ENCODE peak calls at places on chromosomes 2 and 18, in four cellular contexts. One of them, this sample, is unnamed. For H3K4me1, the result is how much of the 10 kb centered on the place peaks cover.

GRCh38 chr2:49914281-49914680 is 760.0 kb upstream of the FSHR start:
- DNase-seq in breast epithelium: peak
- DNase-seq in mucosa of descending colon: no peak
- DNase-seq in CD4-positive, CD25-positive, alpha-beta regulatory T cell: no peak
- DNase-seq in this sample: no peak

GRCh38 chr2:10935953-10936942 is 24.5 kb downstream of the KCNF1 start:
- DNase-seq in breast epithelium: no peak
- DNase-seq in mucosa of descending colon: no peak
- DNase-seq in CD4-positive, CD25-positive, alpha-beta regulatory T cell: no peak
- DNase-seq in this sample: peak

GRCh38 chr2:37324536-37324785 is 172 bp downstream of the PRKD3 start:
- DNase-seq in breast epithelium: no peak
- DNase-seq in mucosa of descending colon: no peak
- DNase-seq in CD4-positive, CD25-positive, alpha-beta regulatory T cell: no peak
- DNase-seq in this sample: peak

GRCh38 chr2:222318712-222319575 is 20.1 kb upstream of the PAX3 start:
- DNase-seq in breast epithelium: no peak
- DNase-seq in mucosa of descending colon: peak
- DNase-seq in CD4-positive, CD25-positive, alpha-beta regulatory T cell: no peak
- DNase-seq in this sample: no peak

GRCh38 chr2:241168366-241168765 is 18.1 kb downstream of the PPP1R7 start:
- DNase-seq in breast epithelium: no peak
- DNase-seq in mucosa of descending colon: no peak
- DNase-seq in CD4-positive, CD25-positive, alpha-beta regulatory T cell: no peak
- DNase-seq in this sample: no peak

GRCh38 chr2:174561283-174562275 is 36.0 kb downstream of the WIPF1 start:
- DNase-seq in breast epithelium: peak
- DNase-seq in mucosa of descending colon: peak
- DNase-seq in CD4-positive, CD25-positive, alpha-beta regulatory T cell: no peak
- DNase-seq in this sample: no peak

GRCh38 chr18:46174317-46175039 is 70.3 kb downstream of the HAUS1 start:
- DNase-seq in breast epithelium: peak
- DNase-seq in mucosa of descending colon: peak
- DNase-seq in CD4-positive, CD25-positive, alpha-beta regulatory T cell: peak
- DNase-seq in this sample: peak

GRCh38 chr2:86186431-86186830 is 8.8 kb downstream of the IMMT start:
- DNase-seq in breast epithelium: no peak
- DNase-seq in mucosa of descending colon: no peak
- DNase-seq in CD4-positive, CD25-positive, alpha-beta regulatory T cell: no peak
- DNase-seq in this sample: no peak

GRCh38 chr2:96771792-96772618 is 11.3 kb downstream of the CNNM4 start:
- DNase-seq in breast epithelium: peak
- DNase-seq in mucosa of descending colon: peak
- DNase-seq in CD4-positive, CD25-positive, alpha-beta regulatory T cell: no peak
- DNase-seq in this sample: peak

GRCh38 chr2:45344502-45344901 is 266.6 kb downstream of the SRBD1 start:
- DNase-seq in breast epithelium: no peak
- DNase-seq in mucosa of descending colon: no peak
- DNase-seq in CD4-positive, CD25-positive, alpha-beta regulatory T cell: no peak
- DNase-seq in this sample: no peak

GRCh38 chr2:205914198-205914597 is 171.8 kb downstream of the INO80D start:
- DNase-seq in breast epithelium: no peak
- DNase-seq in mucosa of descending colon: no peak
- DNase-seq in CD4-positive, CD25-positive, alpha-beta regulatory T cell: no peak
- DNase-seq in this sample: no peak

GRCh38 chr18:45843019-45843418 is 17.5 kb downstream of the SIGLEC15 start:
- DNase-seq in breast epithelium: no peak
- DNase-seq in mucosa of descending colon: no peak
- DNase-seq in CD4-positive, CD25-positive, alpha-beta regulatory T cell: no peak
- DNase-seq in this sample: no peak

GRCh38 chr18:64659186-64659585 is 510.3 kb upstream of the LINC00305 start:
- DNase-seq in breast epithelium: no peak
- DNase-seq in mucosa of descending colon: no peak
- DNase-seq in CD4-positive, CD25-positive, alpha-beta regulatory T cell: no peak
- DNase-seq in this sample: no peak

GRCh38 chr2:134583997-134584520 is 134.7 kb downstream of the TMEM163 start:
- DNase-seq in breast epithelium: peak
- DNase-seq in mucosa of descending colon: no peak
- DNase-seq in CD4-positive, CD25-positive, alpha-beta regulatory T cell: no peak
- DNase-seq in this sample: no peak

GRCh38 chr2:219344756-219345458 is 12.4 kb upstream of the RESP18 start:
- DNase-seq in breast epithelium: peak
- DNase-seq in mucosa of descending colon: no peak
- DNase-seq in CD4-positive, CD25-positive, alpha-beta regulatory T cell: no peak
- DNase-seq in this sample: no peak

GRCh38 chr2:143150287-143150686 is 21.1 kb downstream of the ARHGAP15 start:
- DNase-seq in breast epithelium: no peak
- DNase-seq in mucosa of descending colon: no peak
- DNase-seq in CD4-positive, CD25-positive, alpha-beta regulatory T cell: no peak
- DNase-seq in this sample: no peak

GRCh38 chr2:143145056-143145455 is 15.8 kb downstream of the ARHGAP15 start:
- DNase-seq in breast epithelium: no peak
- DNase-seq in mucosa of descending colon: no peak
- DNase-seq in CD4-positive, CD25-positive, alpha-beta regulatory T cell: no peak
- DNase-seq in this sample: no peak

GRCh38 chr2:143151111-143151752 is 22.0 kb downstream of the ARHGAP15 start:
- DNase-seq in breast epithelium: no peak
- DNase-seq in mucosa of descending colon: no peak
- DNase-seq in CD4-positive, CD25-positive, alpha-beta regulatory T cell: no peak
- DNase-seq in this sample: no peak

GRCh38 chr2:143152219-143152618 is 23.0 kb downstream of the ARHGAP15 start:
- DNase-seq in breast epithelium: no peak
- DNase-seq in mucosa of descending colon: no peak
- DNase-seq in CD4-positive, CD25-positive, alpha-beta regulatory T cell: no peak
- DNase-seq in this sample: no peak

DNA sequence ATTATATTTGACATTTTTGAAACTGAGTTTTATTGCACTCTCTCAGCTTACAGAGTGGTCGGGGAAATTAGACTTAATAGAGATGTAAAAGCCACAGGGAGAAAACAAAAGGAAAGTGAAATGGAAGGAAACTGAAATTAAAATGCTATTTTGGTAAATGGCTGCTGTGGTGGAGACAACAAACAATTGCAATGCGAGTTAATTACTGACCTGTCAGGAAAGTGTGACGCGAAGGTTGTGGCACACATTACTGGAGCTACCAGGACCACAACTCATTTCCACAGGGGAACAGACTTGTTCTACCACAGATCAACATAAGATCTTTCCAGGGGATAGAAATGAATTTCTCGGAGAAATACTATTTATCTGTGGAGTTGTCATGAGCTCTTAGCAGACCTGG is 19.5 kb downstream of the ARHGAP15 start:
- DNase-seq in breast epithelium: no peak
- DNase-seq in mucosa of descending colon: no peak
- DNase-seq in CD4-positive, CD25-positive, alpha-beta regulatory T cell: no peak
- DNase-seq in this sample: no peak
- H3K4me3 ChIP-seq in breast epithelium: no peak
- H3K4me3 ChIP-seq in mucosa of descending colon: no peak
- H3K4me3 ChIP-seq in CD4-positive, CD25-positive, alpha-beta regulatory T cell: peak
- H3K4me3 ChIP-seq in this sample: no peak

DNA sequence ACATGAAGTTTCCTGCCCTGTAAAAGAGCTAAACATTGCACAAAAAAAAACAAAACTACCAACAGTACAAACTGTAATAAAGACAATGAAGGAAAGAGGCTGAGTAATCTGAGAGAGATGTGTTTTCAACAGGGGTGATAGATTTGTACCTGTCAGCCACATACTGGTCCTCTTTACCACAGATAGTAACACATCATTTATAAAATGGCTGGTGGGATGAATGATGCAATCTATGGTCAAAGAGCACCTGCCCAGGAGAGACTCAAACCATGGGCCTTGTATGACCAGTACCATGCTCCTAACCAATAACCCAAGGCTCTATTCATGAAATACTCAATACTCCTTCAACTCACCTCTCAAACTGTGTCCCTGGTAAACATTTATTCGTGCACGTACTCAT is 4.5 kb downstream of the SUCLG1 start:
- DNase-seq in breast epithelium: no peak
- DNase-seq in mucosa of descending colon: no peak
- DNase-seq in CD4-positive, CD25-positive, alpha-beta regulatory T cell: no peak
- DNase-seq in this sample: no peak
- H3K4me1 ChIP-seq in breast epithelium: under half
- H3K4me1 ChIP-seq in mucosa of descending colon: under half
- H3K4me1 ChIP-seq in CD4-positive, CD25-positive, alpha-beta regulatory T cell: under half
- H3K4me1 ChIP-seq in this sample: under half

GRCh38 chr18:50306944-50307343 is 19.5 kb upstream of the CXXC1 start:
- DNase-seq in breast epithelium: no peak
- DNase-seq in mucosa of descending colon: no peak
- DNase-seq in CD4-positive, CD25-positive, alpha-beta regulatory T cell: no peak
- DNase-seq in this sample: no peak
- H3K4me3 ChIP-seq in breast epithelium: peak
- H3K4me3 ChIP-seq in mucosa of descending colon: no peak
- H3K4me3 ChIP-seq in CD4-positive, CD25-positive, alpha-beta regulatory T cell: peak
- H3K4me3 ChIP-seq in this sample: no peak

GRCh38 chr2:231786177-231786916 is at the start of gene COPS7B:
- DNase-seq in breast epithelium: peak
- DNase-seq in mucosa of descending colon: peak
- DNase-seq in CD4-positive, CD25-positive, alpha-beta regulatory T cell: peak
- DNase-seq in this sample: peak

GRCh38 chr2:231785413-231785812 is 832 bp upstream of the COPS7B start:
- DNase-seq in breast epithelium: no peak
- DNase-seq in mucosa of descending colon: no peak
- DNase-seq in CD4-positive, CD25-positive, alpha-beta regulatory T cell: no peak
- DNase-seq in this sample: no peak

GRCh38 chr2:231786917-231787292 is 660 bp downstream of the COPS7B start:
- DNase-seq in breast epithelium: no peak
- DNase-seq in mucosa of descending colon: no peak
- DNase-seq in CD4-positive, CD25-positive, alpha-beta regulatory T cell: no peak
- DNase-seq in this sample: no peak

GRCh38 chr2:231781798-231782726 is 980 bp upstream of the PDE6D start:
- DNase-seq in breast epithelium: no peak
- DNase-seq in mucosa of descending colon: no peak
- DNase-seq in CD4-positive, CD25-positive, alpha-beta regulatory T cell: no peak
- DNase-seq in this sample: no peak

GRCh38 chr2:231785822-231786176 is 446 bp upstream of the COPS7B start:
- DNase-seq in breast epithelium: no peak
- DNase-seq in mucosa of descending colon: no peak
- DNase-seq in CD4-positive, CD25-positive, alpha-beta regulatory T cell: no peak
- DNase-seq in this sample: no peak
- H3K4me1 ChIP-seq in breast epithelium: under half
- H3K4me1 ChIP-seq in mucosa of descending colon: under half
- H3K4me1 ChIP-seq in CD4-positive, CD25-positive, alpha-beta regulatory T cell: under half
- H3K4me1 ChIP-seq in this sample: under half

DNA sequence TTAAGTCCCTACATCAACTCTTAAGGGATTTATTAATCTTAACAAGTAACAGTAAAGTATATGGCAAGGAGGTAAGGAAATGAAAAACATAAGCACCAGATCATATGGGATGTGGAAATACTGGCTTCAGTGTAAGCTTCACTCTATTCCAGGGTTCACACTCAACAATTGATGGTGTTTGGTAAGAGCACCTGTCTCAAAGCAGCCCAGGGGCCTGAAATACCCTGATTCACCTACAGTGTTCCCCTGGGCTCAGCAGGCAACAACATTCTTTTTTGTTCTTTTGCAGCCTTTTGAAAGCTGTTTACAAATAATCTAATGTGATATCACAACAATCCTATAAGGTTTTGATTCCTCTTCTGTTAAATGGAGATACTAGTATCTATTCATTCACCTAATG is 1.2 kb upstream of the MLPH start:
- DNase-seq in breast epithelium: no peak
- DNase-seq in mucosa of descending colon: no peak
- DNase-seq in CD4-positive, CD25-positive, alpha-beta regulatory T cell: no peak
- DNase-seq in this sample: no peak
- H3K4me3 ChIP-seq in breast epithelium: peak
- H3K4me3 ChIP-seq in mucosa of descending colon: no peak
- H3K4me3 ChIP-seq in CD4-positive, CD25-positive, alpha-beta regulatory T cell: no peak
- H3K4me3 ChIP-seq in this sample: no peak

GRCh38 chr2:64137996-64138395 is 6.2 kb downstream of the PELI1 start:
- DNase-seq in breast epithelium: no peak
- DNase-seq in mucosa of descending colon: no peak
- DNase-seq in CD4-positive, CD25-positive, alpha-beta regulatory T cell: peak
- DNase-seq in this sample: no peak

GRCh38 chr2:64141711-64142405 is 2.4 kb downstream of the PELI1 start:
- DNase-seq in breast epithelium: no peak
- DNase-seq in mucosa of descending colon: no peak
- DNase-seq in CD4-positive, CD25-positive, alpha-beta regulatory T cell: no peak
- DNase-seq in this sample: no peak

GRCh38 chr2:64143154-64144056 is 815 bp downstream of the PELI1 start:
- DNase-seq in breast epithelium: no peak
- DNase-seq in mucosa of descending colon: no peak
- DNase-seq in CD4-positive, CD25-positive, alpha-beta regulatory T cell: peak
- DNase-seq in this sample: peak

GRCh38 chr2:64142817-64143153 is 1.4 kb downstream of the PELI1 start:
- DNase-seq in breast epithelium: no peak
- DNase-seq in mucosa of descending colon: no peak
- DNase-seq in CD4-positive, CD25-positive, alpha-beta regulatory T cell: no peak
- DNase-seq in this sample: no peak

GRCh38 chr2:64140665-64141064 is 3.6 kb downstream of the PELI1 start:
- DNase-seq in breast epithelium: no peak
- DNase-seq in mucosa of descending colon: no peak
- DNase-seq in CD4-positive, CD25-positive, alpha-beta regulatory T cell: no peak
- DNase-seq in this sample: no peak
- H3K4me1 ChIP-seq in breast epithelium: under half
- H3K4me1 ChIP-seq in mucosa of descending colon: under half
- H3K4me1 ChIP-seq in CD4-positive, CD25-positive, alpha-beta regulatory T cell: half or more
- H3K4me1 ChIP-seq in this sample: under half

DNA sequence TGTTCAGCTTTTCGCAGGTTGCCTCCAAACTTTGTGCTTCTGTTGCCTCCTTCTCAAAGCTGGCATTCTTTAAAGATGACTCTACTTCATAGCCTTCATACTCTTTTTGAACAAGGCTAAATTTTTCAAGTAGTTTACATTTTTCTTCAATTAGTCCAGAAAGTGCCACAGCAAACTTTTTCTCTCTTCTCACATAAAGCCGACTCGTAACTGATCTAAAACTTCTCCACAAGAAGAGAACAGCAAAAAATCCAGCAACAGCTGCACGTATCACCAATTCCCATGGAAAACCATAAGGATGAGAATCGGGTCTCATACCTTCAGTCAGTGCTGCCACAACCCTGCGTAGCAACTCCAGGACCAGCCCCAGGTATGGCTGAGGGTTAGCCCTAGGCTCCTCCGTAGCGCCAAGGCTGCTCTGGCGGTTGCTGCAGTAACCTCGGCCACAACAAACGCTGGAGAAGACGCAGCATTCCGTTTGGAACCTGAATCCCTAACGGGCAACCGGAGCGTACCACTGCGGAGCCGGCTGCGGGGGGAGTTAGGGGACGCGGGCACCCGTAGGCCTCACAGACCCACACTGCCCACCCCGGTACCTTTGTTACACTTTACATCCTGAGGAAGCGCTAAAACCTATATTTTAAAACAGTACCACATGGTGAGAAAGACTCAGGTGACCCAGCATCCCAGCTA is at the start of gene CTAGE1:
- DNase-seq in breast epithelium: no peak
- DNase-seq in mucosa of descending colon: no peak
- DNase-seq in CD4-positive, CD25-positive, alpha-beta regulatory T cell: no peak
- DNase-seq in this sample: no peak
- H3K4me3 ChIP-seq in breast epithelium: no peak
- H3K4me3 ChIP-seq in mucosa of descending colon: no peak
- H3K4me3 ChIP-seq in CD4-positive, CD25-positive, alpha-beta regulatory T cell: no peak
- H3K4me3 ChIP-seq in this sample: no peak

GRCh38 chr2:43109261-43109743 is 117.1 kb downstream of the ZFP36L2 start:
- DNase-seq in breast epithelium: no peak
- DNase-seq in mucosa of descending colon: no peak
- DNase-seq in CD4-positive, CD25-positive, alpha-beta regulatory T cell: no peak
- DNase-seq in this sample: no peak
- H3K4me1 ChIP-seq in breast epithelium: under half
- H3K4me1 ChIP-seq in mucosa of descending colon: under half
- H3K4me1 ChIP-seq in CD4-positive, CD25-positive, alpha-beta regulatory T cell: under half
- H3K4me1 ChIP-seq in this sample: under half